ENCODE peak calls at places on chromosomes 12 and 14, in seven cellular contexts. X is cardiac muscle cell, R is foreskin fibroblast, V is stomach, D is fibroblast of mammary gland, O is right lobe of liver, C is kidney epithelial cell. U is an unnamed sample.

GRCh38 chr12:77494306-77494705 is 336.4 kb upstream of the NAV3 start:
- DNase-seq in O (no peak), D (peak; percentile 1), V (no peak), R (peak; percentile 64), C (no peak), X (no peak), U (no peak)

GRCh38 chr14:79584679-79585078 is 626.6 kb downstream of the DIO2 start:
- DNase-seq in C (peak; percentile 74), V (no peak), X (peak; percentile 26), R (peak; percentile 85), D (peak; percentile 94), O (no peak), U (peak; percentile 83)

GRCh38 chr12:80422549-80422948 is 21.5 kb upstream of the PTPRQ start:
- DNase-seq in R (peak; percentile 37), D (no peak), C (no peak), O (no peak), V (no peak), X (no peak), U (no peak)

GRCh38 chr14:74239848-74240793 is 872 bp downstream of the VSX2 start:
- DNase-seq in C (no peak), O (no peak), X (no peak), D (no peak), V (no peak), R (peak; percentile 33), U (no peak)

GRCh38 chr12:52087961-52088820 is 8.7 kb downstream of the SMIM41 start:
- DNase-seq in C (no peak), O (no peak), R (no peak), X (no peak), V (no peak), D (no peak), U (no peak)

GRCh38 chr12:64900540-64900939 is 76.1 kb downstream of the TBC1D30 start:
- DNase-seq in O (peak; percentile 24), X (no peak), R (peak; percentile 94), V (no peak), C (no peak), D (peak; percentile 96), U (peak; percentile 3)

GRCh38 chr12:71027835-71028234 is 107.3 kb upstream of the PTPRR start:
- DNase-seq in X (no peak), R (no peak), O (no peak), V (no peak), C (no peak), D (no peak), U (no peak)

GRCh38 chr12:25655702-25656101 is 102.6 kb upstream of the LMNTD1 start:
- DNase-seq in V (no peak), D (no peak), R (no peak), X (no peak), C (no peak), O (no peak), U (no peak)

GRCh38 chr12:77724367-77724957 is 106.2 kb upstream of the NAV3 start:
- DNase-seq in X (peak; percentile 13), V (no peak), O (no peak), C (no peak), D (peak; percentile 69), R (peak; percentile 61), U (no peak)

GRCh38 chr14:87334997-87335675 is 657.8 kb downstream of the GALC start:
- DNase-seq in X (no peak), D (peak; percentile 49), C (no peak), R (peak; percentile 52), V (no peak), O (no peak), U (no peak)

GRCh38 chr14:58107947-58108552 is 44.0 kb downstream of the ARMH4 start:
- DNase-seq in C (peak; percentile 37), R (peak; percentile 78), X (peak; percentile 60), O (no peak), D (peak; percentile 81), V (no peak), U (peak; percentile 32)

GRCh38 chr14:88249266-88249665 is 73.8 kb downstream of the KCNK10 start:
- DNase-seq in C (no peak), D (no peak), X (no peak), O (no peak), R (no peak), V (no peak), U (no peak)

GRCh38 chr14:22164616-22165015 is 424.4 kb downstream of the DAD1 start:
- DNase-seq in D (no peak), C (no peak), X (no peak), V (no peak), O (no peak), R (no peak), U (no peak)

GRCh38 chr12:32265920-32266319 is 133.4 kb upstream of the FGD4 start:
- DNase-seq in C (no peak), R (peak; percentile 35), D (no peak), V (no peak), O (no peak), X (no peak), U (no peak)

GRCh38 chr12:32264995-32265394 is 134.4 kb upstream of the FGD4 start:
- DNase-seq in X (no peak), C (no peak), V (no peak), R (peak; percentile 78), D (peak; percentile 71), O (no peak), U (no peak)

GRCh38 chr12:32257695-32258496 is 141.5 kb upstream of the FGD4 start:
- DNase-seq in O (no peak), D (no peak), C (no peak), X (no peak), R (no peak), V (no peak), U (no peak)

GRCh38 chr12:32265461-32265860 is 133.9 kb upstream of the FGD4 start:
- DNase-seq in C (no peak), D (no peak), R (no peak), V (no peak), O (no peak), X (no peak), U (no peak)

GRCh38 chr12:32261638-32262037 is 137.7 kb upstream of the FGD4 start:
- DNase-seq in R (no peak), D (no peak), V (no peak), C (no peak), O (no peak), X (no peak), U (no peak)
- TF ChIP-seq CTCF in R (no peak), D (peak; percentile 7), V (no peak), C (peak; percentile 16), O (no peak), X (peak; percentile 19), U (peak; percentile 47)

GRCh38 chr14:76928301-76928700 is 100.2 kb downstream of the IRF2BPL start:
- DNase-seq in C (no peak), V (no peak), D (no peak), R (no peak), O (no peak), X (no peak), U (no peak)
- H3K4me3 ChIP-seq in C (no peak overlapping the region), V (no peak overlapping the region), D (no peak overlapping the region), R (no peak overlapping the region), O (no peak overlapping the region), X (no peak overlapping the region), U (no peak overlapping the region)

GRCh38 chr14:52527052-52527451 is 25.3 kb downstream of the TXNDC16 start:
- DNase-seq in C (no peak), V (no peak), R (no peak), O (no peak), D (no peak), X (no peak), U (no peak)
- TF ChIP-seq CTCF in C (no peak), V (no peak), R (no peak), O (no peak), D (no peak), X (no peak), U (no peak)

GRCh38 chr12:4807813-4808212 is 87.6 kb downstream of the GALNT8 start:
- DNase-seq in X (no peak), O (no peak), D (no peak), C (no peak), V (no peak), R (no peak), U (no peak)

GRCh38 chr12:4809013-4809448 is 88.8 kb downstream of the GALNT8 start:
- DNase-seq in C (no peak), D (no peak), O (no peak), R (no peak), X (peak; percentile 85), V (no peak), U (no peak)

GRCh38 chr12:4812621-4813327 is 92.6 kb downstream of the GALNT8 start:
- DNase-seq in V (no peak), D (no peak), C (no peak), X (no peak), R (no peak), O (no peak), U (no peak)

GRCh38 chr12:4809449-4810218 is 89.4 kb downstream of the GALNT8 start:
- DNase-seq in O (no peak), R (peak; percentile 11), V (no peak), D (no peak), X (no peak), C (no peak), U (no peak)

DNA sequence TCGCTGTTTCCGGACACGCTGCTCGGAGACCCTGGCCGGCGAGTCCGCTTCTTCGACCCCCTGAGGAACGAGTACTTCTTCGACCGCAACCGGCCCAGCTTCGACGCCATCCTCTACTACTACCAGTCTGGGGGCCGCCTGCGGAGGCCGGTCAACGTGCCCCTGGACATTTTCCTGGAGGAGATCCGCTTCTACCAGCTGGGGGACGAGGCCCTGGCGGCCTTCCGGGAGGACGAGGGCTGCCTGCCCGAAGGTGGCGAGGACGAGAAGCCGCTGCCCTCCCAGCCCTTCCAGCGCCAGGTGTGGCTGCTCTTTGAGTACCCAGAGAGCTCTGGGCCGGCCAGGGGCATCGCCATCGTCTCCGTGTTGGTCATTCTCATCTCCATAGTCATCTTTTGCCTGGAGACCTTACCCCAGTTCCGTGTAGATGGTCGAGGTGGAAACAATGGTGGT is 90.0 kb downstream of the GALNT8 start:
- DNase-seq in D (no peak), O (no peak), X (no peak), R (no peak), V (no peak), C (no peak), U (no peak)
- H3K4me3 ChIP-seq in D (peak overlapping the region; percentile 44), O (no peak overlapping the region), X (peak overlapping the region; percentile 58), R (no peak overlapping the region), V (peak overlapping the region; percentile 41), C (peak overlapping the region; percentile 40), U (no peak overlapping the region)

DNA sequence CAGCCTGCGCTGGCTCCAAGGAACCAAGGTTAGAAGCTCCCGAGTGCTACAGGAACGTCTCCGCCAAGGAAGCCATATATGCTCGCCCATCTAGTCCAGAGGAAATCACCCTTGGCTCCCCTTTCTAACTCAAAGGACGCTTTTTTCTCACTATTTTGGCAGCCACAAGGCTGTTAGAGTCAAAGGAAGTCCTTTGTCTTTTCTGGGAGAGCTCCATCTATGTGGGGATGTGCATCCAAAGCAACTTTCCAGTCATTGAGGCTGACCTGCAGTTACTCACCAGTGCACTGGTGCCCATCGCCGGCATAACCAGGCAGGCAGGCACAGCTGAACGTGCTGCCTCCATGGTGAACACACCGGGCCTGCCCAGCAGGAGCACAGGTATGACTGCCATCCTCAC is 37.6 kb downstream of the RTRAF start:
- DNase-seq in O (no peak), C (no peak), V (no peak), R (no peak), D (no peak), X (no peak), U (no peak)
- TF ChIP-seq CTCF in O (no peak), C (no peak), V (no peak), R (no peak), D (no peak), X (no peak), U (no peak)

GRCh38 chr12:98935847-98936246 is 290.8 kb downstream of the APAF1 start:
- DNase-seq in V (no peak), R (no peak), X (no peak), C (no peak), O (no peak), D (no peak), U (no peak)
- H3K4me3 ChIP-seq in V (no peak overlapping the region), R (no peak overlapping the region), X (no peak overlapping the region), C (no peak overlapping the region), O (no peak overlapping the region), D (no peak overlapping the region), U (no peak overlapping the region)

U was measured in epithelial cell of proximal tubule.